ENCODE peak calls at places on chromosome 9, in six cellular contexts. J is HCT116; U is NCI-H748 treated with DMSO at 0.1 percent for 48 hours; E is natural killer cell treated with Interleukin-12 subunit alpha and Interleukin-12 subunit beta and Interleukin-15 and Interleukin-18, amount 100 ng/mL, for 72 hours; F is GM03348; V is uterus. B is an unnamed sample.

GRCh38 chr9:69351227-69351626 is 26.2 kb downstream of the ENTREP1 start:
- DNase-seq in J (no peak), U (no peak), E (no peak), F (no peak), V (no peak), B (no peak)

GRCh38 chr9:107739601-107740082 is 250.1 kb upstream of the KLF4 start:
- DNase-seq in J (no peak), U (no peak), E (no peak), F (peak; percentile 37), V (peak; percentile 76), B (no peak)

GRCh38 chr9:68690088-68690487 is 15.0 kb upstream of the PIP5K1B start:
- DNase-seq in J (no peak), U (no peak), E (no peak), F (no peak), V (peak; percentile 38), B (peak; percentile 28)

GRCh38 chr9:116687762-116688160 is 656 bp downstream of the TRIM32 start:
- DNase-seq in J (no peak), U (no peak), E (no peak), F (peak; percentile 29), V (no peak), B (no peak)

GRCh38 chr9:113999256-114000062 is 78.6 kb downstream of the AMBP start:
- DNase-seq in J (no peak), U (no peak), E (peak; percentile 53), F (peak; percentile 31), V (no peak), B (no peak)

GRCh38 chr9:34332370-34332964 is 3.1 kb downstream of the NUDT2 start:
- DNase-seq in J (peak; percentile 28), U (peak; percentile 30), E (no peak), F (peak; percentile 41), V (no peak), B (peak; percentile 60)

GRCh38 chr9:26437056-26437711 is 455.4 kb downstream of the CAAP1 start:
- DNase-seq in J (no peak), U (no peak), E (no peak), F (no peak), V (no peak), B (no peak)

GRCh38 chr9:98989036-98990000 is 45.6 kb downstream of the COL15A1 start:
- DNase-seq in J (peak; percentile 40), U (no peak), E (no peak), F (peak; percentile 93), V (peak; percentile 71), B (peak; percentile 52)

GRCh38 chr9:61666310-61666709 is 476.5 kb downstream of the SPATA31A7 start:
- DNase-seq in J (no peak), U (no peak), E (no peak), F (no peak), V (peak; percentile 1), B (no peak)

GRCh38 chr9:7086389-7086788 is 328.6 kb downstream of the KDM4C start:
- DNase-seq in J (no peak), U (no peak), E (no peak), F (no peak), V (no peak), B (no peak)

GRCh38 chr9:134307223-134307600 is 19.0 kb upstream of the RXRA start:
- DNase-seq in J (no peak), U (no peak), E (no peak), F (no peak), V (no peak), B (no peak)

GRCh38 chr9:110036286-110036685 is 171.7 kb downstream of the C9orf152 start:
- DNase-seq in J (no peak), U (peak; percentile 44), E (no peak), F (no peak), V (no peak), B (no peak)

GRCh38 chr9:136004219-136004618 is 43.0 kb upstream of the UBAC1 start:
- DNase-seq in J (no peak), U (no peak), E (no peak), F (no peak), V (no peak), B (no peak)

GRCh38 chr9:93669116-93669957 is 93.0 kb downstream of the PHF2 start:
- DNase-seq in J (no peak), U (no peak), E (peak; percentile 59), F (no peak), V (peak; percentile 7), B (no peak)

GRCh38 chr9:124334568-124335319 is 77.0 kb downstream of the NEK6 start:
- DNase-seq in J (no peak), U (no peak), E (no peak), F (no peak), V (no peak), B (no peak)

GRCh38 chr9:13274901-13275641 is 4.4 kb downstream of the MPDZ start:
- DNase-seq in J (no peak), U (no peak), E (no peak), F (peak; percentile 41), V (no peak), B (peak; percentile 5)

GRCh38 chr9:35660966-35661413 is 2.9 kb downstream of the CCDC107 start:
- DNase-seq in J (peak; percentile 33), U (no peak), E (no peak), F (peak; percentile 51), V (no peak), B (no peak)

GRCh38 chr9:90074319-90074962 is 469.6 kb downstream of the GADD45G start:
- DNase-seq in J (no peak), U (no peak), E (no peak), F (no peak), V (no peak), B (no peak)

GRCh38 chr9:70049672-70050271 is 6.1 kb downstream of the MAMDC2 start:
- DNase-seq in J (no peak), U (no peak), E (no peak), F (peak; percentile 73), V (peak; percentile 94), B (peak; percentile 40)

GRCh38 chr9:131478421-131478868 is 24.3 kb upstream of the POMT1 start:
- DNase-seq in J (peak; percentile 3), U (no peak), E (no peak), F (peak; percentile 61), V (no peak), B (no peak)